ENCODE peak calls at places on chromosomes 5 and 9, in eight cellular contexts. One of them, this sample, is unnamed.

GRCh38 chr5:149617760-149618306 is 36.5 kb downstream of the ARHGEF37 start:
- DNase-seq in heart right ventricle: no peak
- DNase-seq in lower leg skin: no peak
- DNase-seq in IMR-90: no peak
- DNase-seq in astrocyte of the spinal cord: no peak
- DNase-seq in PC-3: no peak
- DNase-seq in HCT116: no peak
- DNase-seq in HepG2: no peak
- DNase-seq in this sample: no peak

GRCh38 chr9:101443358-101443757 is 7.8 kb upstream of the ALDOB start:
- DNase-seq in HepG2: no peak
- DNase-seq in astrocyte of the spinal cord: no peak
- DNase-seq in IMR-90: no peak
- DNase-seq in PC-3: no peak
- DNase-seq in HCT116: no peak
- DNase-seq in lower leg skin: no peak
- DNase-seq in heart right ventricle: peak
- DNase-seq in this sample: no peak

GRCh38 chr5:67141644-67142043 is 55.0 kb downstream of the CD180 start:
- DNase-seq in HepG2: no peak
- DNase-seq in PC-3: no peak
- DNase-seq in IMR-90: no peak
- DNase-seq in HCT116: no peak
- DNase-seq in heart right ventricle: no peak
- DNase-seq in astrocyte of the spinal cord: no peak
- DNase-seq in lower leg skin: no peak
- DNase-seq in this sample: no peak

GRCh38 chr9:23938908-23939307 is 112.9 kb upstream of the ELAVL2 start:
- DNase-seq in HCT116: no peak
- DNase-seq in PC-3: no peak
- DNase-seq in heart right ventricle: no peak
- DNase-seq in astrocyte of the spinal cord: no peak
- DNase-seq in IMR-90: no peak
- DNase-seq in HepG2: no peak
- DNase-seq in lower leg skin: no peak
- DNase-seq in this sample: no peak

GRCh38 chr5:39876146-39876545 is 451.4 kb upstream of the DAB2 start:
- DNase-seq in lower leg skin: no peak
- DNase-seq in IMR-90: no peak
- DNase-seq in HCT116: no peak
- DNase-seq in heart right ventricle: no peak
- DNase-seq in PC-3: no peak
- DNase-seq in HepG2: no peak
- DNase-seq in astrocyte of the spinal cord: no peak
- DNase-seq in this sample: no peak

GRCh38 chr5:14165375-14166091 is 22.4 kb downstream of the TRIO start:
- DNase-seq in astrocyte of the spinal cord: peak
- DNase-seq in PC-3: peak
- DNase-seq in IMR-90: peak
- DNase-seq in lower leg skin: no peak
- DNase-seq in HepG2: peak
- DNase-seq in heart right ventricle: no peak
- DNase-seq in HCT116: peak
- DNase-seq in this sample: no peak

GRCh38 chr5:33936004-33936380 is 194 bp upstream of the RXFP3 start:
- DNase-seq in HCT116: no peak
- DNase-seq in HepG2: no peak
- DNase-seq in astrocyte of the spinal cord: peak
- DNase-seq in PC-3: peak
- DNase-seq in lower leg skin: no peak
- DNase-seq in heart right ventricle: peak
- DNase-seq in IMR-90: peak
- DNase-seq in this sample: peak

GRCh38 chr9:84851935-84852585 is 182.5 kb downstream of the NTRK2 start:
- DNase-seq in HCT116: peak
- DNase-seq in heart right ventricle: no peak
- DNase-seq in astrocyte of the spinal cord: peak
- DNase-seq in lower leg skin: peak
- DNase-seq in IMR-90: peak
- DNase-seq in HepG2: no peak
- DNase-seq in PC-3: peak
- DNase-seq in this sample: no peak

GRCh38 chr5:137995077-137995746 is 37.7 kb downstream of the FAM13B start:
- DNase-seq in HCT116: no peak
- DNase-seq in HepG2: peak
- DNase-seq in lower leg skin: no peak
- DNase-seq in PC-3: peak
- DNase-seq in astrocyte of the spinal cord: peak
- DNase-seq in IMR-90: peak
- DNase-seq in heart right ventricle: no peak
- DNase-seq in this sample: no peak

GRCh38 chr5:168992687-168993086 is 308.3 kb downstream of the SLIT3 start:
- DNase-seq in astrocyte of the spinal cord: no peak
- DNase-seq in PC-3: no peak
- DNase-seq in heart right ventricle: no peak
- DNase-seq in IMR-90: no peak
- DNase-seq in HepG2: peak
- DNase-seq in HCT116: peak
- DNase-seq in lower leg skin: no peak
- DNase-seq in this sample: no peak
- TF ChIP-seq CTCF in astrocyte of the spinal cord: peak
- TF ChIP-seq CTCF in PC-3: peak
- TF ChIP-seq CTCF in heart right ventricle: peak
- TF ChIP-seq CTCF in IMR-90: no peak
- TF ChIP-seq CTCF in HepG2: peak
- TF ChIP-seq CTCF in HCT116: peak
- TF ChIP-seq CTCF in lower leg skin: no peak
- TF ChIP-seq CTCF in this sample: no peak

GRCh38 chr5:151786468-151786867 is 14.7 kb downstream of the G3BP1 start:
- DNase-seq in HCT116: no peak
- DNase-seq in IMR-90: no peak
- DNase-seq in heart right ventricle: no peak
- DNase-seq in PC-3: no peak
- DNase-seq in HepG2: no peak
- DNase-seq in astrocyte of the spinal cord: no peak
- DNase-seq in lower leg skin: no peak
- DNase-seq in this sample: no peak
- TF ChIP-seq CTCF in HCT116: no peak
- TF ChIP-seq CTCF in IMR-90: no peak
- TF ChIP-seq CTCF in heart right ventricle: no peak
- TF ChIP-seq CTCF in PC-3: peak
- TF ChIP-seq CTCF in HepG2: no peak
- TF ChIP-seq CTCF in astrocyte of the spinal cord: no peak
- TF ChIP-seq CTCF in lower leg skin: no peak
- TF ChIP-seq CTCF in this sample: no peak

GRCh38 chr5:179267071-179267670 is 78.1 kb downstream of the ADAMTS2 start:
- DNase-seq in HCT116: no peak
- DNase-seq in lower leg skin: no peak
- DNase-seq in heart right ventricle: no peak
- DNase-seq in HepG2: no peak
- DNase-seq in IMR-90: no peak
- DNase-seq in astrocyte of the spinal cord: no peak
- DNase-seq in PC-3: no peak
- DNase-seq in this sample: no peak
- TF ChIP-seq CTCF in HCT116: no peak
- TF ChIP-seq CTCF in lower leg skin: no peak
- TF ChIP-seq CTCF in heart right ventricle: no peak
- TF ChIP-seq CTCF in HepG2: peak
- TF ChIP-seq CTCF in IMR-90: peak
- TF ChIP-seq CTCF in astrocyte of the spinal cord: peak
- TF ChIP-seq CTCF in PC-3: no peak
- TF ChIP-seq CTCF in this sample: no peak

GRCh38 chr5:170622933-170623332 is 119.1 kb downstream of the KCNIP1 start:
- DNase-seq in PC-3: no peak
- DNase-seq in astrocyte of the spinal cord: no peak
- DNase-seq in heart right ventricle: no peak
- DNase-seq in lower leg skin: no peak
- DNase-seq in IMR-90: no peak
- DNase-seq in HCT116: no peak
- DNase-seq in HepG2: no peak
- DNase-seq in this sample: no peak

GRCh38 chr5:170612256-170612656 is 108.4 kb downstream of the KCNIP1 start:
- DNase-seq in IMR-90: no peak
- DNase-seq in HepG2: no peak
- DNase-seq in astrocyte of the spinal cord: no peak
- DNase-seq in PC-3: no peak
- DNase-seq in heart right ventricle: no peak
- DNase-seq in lower leg skin: no peak
- DNase-seq in HCT116: no peak
- DNase-seq in this sample: no peak

GRCh38 chr5:170614071-170614490 is 110.3 kb downstream of the KCNIP1 start:
- DNase-seq in IMR-90: no peak
- DNase-seq in HCT116: no peak
- DNase-seq in lower leg skin: no peak
- DNase-seq in heart right ventricle: no peak
- DNase-seq in astrocyte of the spinal cord: no peak
- DNase-seq in HepG2: no peak
- DNase-seq in PC-3: no peak
- DNase-seq in this sample: no peak

GRCh38 chr5:170619869-170620268 is 116.0 kb downstream of the KCNIP1 start:
- DNase-seq in heart right ventricle: no peak
- DNase-seq in IMR-90: no peak
- DNase-seq in PC-3: no peak
- DNase-seq in HCT116: no peak
- DNase-seq in lower leg skin: no peak
- DNase-seq in HepG2: no peak
- DNase-seq in astrocyte of the spinal cord: no peak
- DNase-seq in this sample: no peak

GRCh38 chr5:170617519-170618218 is 113.8 kb downstream of the KCNIP1 start:
- DNase-seq in PC-3: no peak
- DNase-seq in HCT116: no peak
- DNase-seq in astrocyte of the spinal cord: no peak
- DNase-seq in IMR-90: no peak
- DNase-seq in lower leg skin: no peak
- DNase-seq in HepG2: no peak
- DNase-seq in heart right ventricle: no peak
- DNase-seq in this sample: no peak
- TF ChIP-seq CTCF in PC-3: no peak
- TF ChIP-seq CTCF in HCT116: no peak
- TF ChIP-seq CTCF in astrocyte of the spinal cord: no peak
- TF ChIP-seq CTCF in IMR-90: no peak
- TF ChIP-seq CTCF in lower leg skin: no peak
- TF ChIP-seq CTCF in HepG2: no peak
- TF ChIP-seq CTCF in heart right ventricle: no peak
- TF ChIP-seq CTCF in this sample: no peak

GRCh38 chr9:136487672-136488071 is 4.8 kb upstream of the SEC16A start:
- DNase-seq in PC-3: no peak
- DNase-seq in lower leg skin: no peak
- DNase-seq in IMR-90: no peak
- DNase-seq in HCT116: no peak
- DNase-seq in astrocyte of the spinal cord: no peak
- DNase-seq in HepG2: no peak
- DNase-seq in heart right ventricle: no peak
- DNase-seq in this sample: no peak
- TF ChIP-seq CTCF in PC-3: no peak
- TF ChIP-seq CTCF in lower leg skin: no peak
- TF ChIP-seq CTCF in IMR-90: no peak
- TF ChIP-seq CTCF in HCT116: no peak
- TF ChIP-seq CTCF in astrocyte of the spinal cord: no peak
- TF ChIP-seq CTCF in HepG2: no peak
- TF ChIP-seq CTCF in heart right ventricle: no peak
- TF ChIP-seq CTCF in this sample: no peak

GRCh38 chr9:127868278-127868903 is 9.1 kb downstream of the AK1 start:
- DNase-seq in lower leg skin: no peak
- DNase-seq in HepG2: no peak
- DNase-seq in PC-3: no peak
- DNase-seq in heart right ventricle: no peak
- DNase-seq in astrocyte of the spinal cord: no peak
- DNase-seq in IMR-90: no peak
- DNase-seq in HCT116: no peak
- DNase-seq in this sample: no peak

GRCh38 chr9:127869310-127870152 is 7.9 kb downstream of the AK1 start:
- DNase-seq in PC-3: peak
- DNase-seq in IMR-90: peak
- DNase-seq in HepG2: peak
- DNase-seq in heart right ventricle: peak
- DNase-seq in HCT116: peak
- DNase-seq in astrocyte of the spinal cord: peak
- DNase-seq in lower leg skin: peak
- DNase-seq in this sample: peak

GRCh38 chr9:127865645-127866464 is 11.4 kb upstream of the ENG start:
- DNase-seq in HepG2: no peak
- DNase-seq in IMR-90: no peak
- DNase-seq in heart right ventricle: no peak
- DNase-seq in astrocyte of the spinal cord: no peak
- DNase-seq in lower leg skin: no peak
- DNase-seq in HCT116: no peak
- DNase-seq in PC-3: no peak
- DNase-seq in this sample: peak

GRCh38 chr9:127867356-127868277 is 9.9 kb downstream of the AK1 start:
- DNase-seq in PC-3: no peak
- DNase-seq in HCT116: no peak
- DNase-seq in astrocyte of the spinal cord: no peak
- DNase-seq in HepG2: no peak
- DNase-seq in IMR-90: no peak
- DNase-seq in heart right ventricle: peak
- DNase-seq in lower leg skin: no peak
- DNase-seq in this sample: no peak

GRCh38 chr9:127866535-127866934 is 10.9 kb downstream of the AK1 start:
- DNase-seq in heart right ventricle: no peak
- DNase-seq in PC-3: no peak
- DNase-seq in IMR-90: no peak
- DNase-seq in HepG2: no peak
- DNase-seq in astrocyte of the spinal cord: no peak
- DNase-seq in lower leg skin: no peak
- DNase-seq in HCT116: no peak
- DNase-seq in this sample: no peak
- TF ChIP-seq CTCF in heart right ventricle: no peak
- TF ChIP-seq CTCF in PC-3: no peak
- TF ChIP-seq CTCF in IMR-90: no peak
- TF ChIP-seq CTCF in HepG2: no peak
- TF ChIP-seq CTCF in astrocyte of the spinal cord: no peak
- TF ChIP-seq CTCF in lower leg skin: no peak
- TF ChIP-seq CTCF in HCT116: no peak
- TF ChIP-seq CTCF in this sample: no peak